ENCODE peak calls at places on chromosomes 3 and 15, in seven cellular contexts. P is upper lobe of right lung; J is CD4-positive, alpha-beta memory T cell; M is neural progenitor cell; U is stomach; X is breast epithelium; Z is IMR-90. Q is an unnamed sample. For H3K9me3, the result is how much of the 10 kb centered on the place peaks cover.

GRCh38 chr15:73844356-73844755 is 29.0 kb upstream of the TBC1D21 start:
- DNase-seq in P (no peak), J (no peak), M (no peak), U (no peak), X (no peak), Z (peak), Q (no peak)

GRCh38 chr3:113746955-113747718 is at the start of gene ATP6V1A:
- DNase-seq in P (peak), J (peak), M (peak), U (peak), X (peak), Z (no peak), Q (peak)

GRCh38 chr3:59573911-59574310 is 524.1 kb upstream of the CFAP20DC start:
- DNase-seq in P (no peak), J (no peak), M (no peak), U (no peak), X (peak), Z (peak), Q (no peak)

GRCh38 chr3:183227586-183227985 is 25.5 kb upstream of the B3GNT5 start:
- DNase-seq in P (no peak), J (no peak), M (no peak), U (no peak), X (no peak), Z (no peak), Q (no peak)

GRCh38 chr3:195101927-195102608 is 168.9 kb downstream of the XXYLT1 start:
- DNase-seq in P (peak), J (no peak), M (no peak), U (no peak), X (no peak), Z (no peak), Q (no peak)

GRCh38 chr3:122306622-122306953 is 18.5 kb upstream of the CSTA start:
- DNase-seq in P (no peak), J (no peak), M (no peak), U (no peak), X (no peak), Z (no peak), Q (no peak)

GRCh38 chr3:6608843-6609242 is 252.1 kb upstream of the GRM7 start:
- DNase-seq in P (no peak), J (no peak), M (no peak), U (no peak), X (no peak), Z (no peak), Q (no peak)

GRCh38 chr3:30548605-30549004 is 57.8 kb upstream of the TGFBR2 start:
- DNase-seq in P (no peak), J (no peak), M (no peak), U (no peak), X (no peak), Z (no peak), Q (no peak)

GRCh38 chr15:40549894-40550293 is 14.9 kb downstream of the CCDC32 start:
- DNase-seq in P (no peak), J (no peak), M (no peak), U (peak), X (peak), Z (no peak), Q (no peak)

GRCh38 chr3:194995334-194995733 is 275.6 kb downstream of the XXYLT1 start:
- DNase-seq in P (peak), J (no peak), M (no peak), U (no peak), X (no peak), Z (no peak), Q (no peak)

GRCh38 chr15:80695099-80695910 is at the start of gene ABHD17C:
- DNase-seq in P (peak), J (peak), M (peak), U (peak), X (peak), Z (peak), Q (peak)

GRCh38 chr15:86398986-86399677 is 319.5 kb downstream of the AGBL1 start:
- DNase-seq in P (no peak), J (no peak), M (no peak), U (no peak), X (no peak), Z (no peak), Q (no peak)

GRCh38 chr15:23472678-23473077 is 25.6 kb upstream of the GOLGA6L2 start:
- DNase-seq in P (no peak), J (no peak), M (no peak), U (no peak), X (no peak), Z (no peak), Q (no peak)

GRCh38 chr15:77370580-77370979 is 49.3 kb downstream of the PEAK1 start:
- DNase-seq in P (no peak), J (no peak), M (no peak), U (no peak), X (no peak), Z (peak), Q (no peak)

GRCh38 chr15:37041836-37042235 is 58.5 kb downstream of the MEIS2 start:
- DNase-seq in P (no peak), J (no peak), M (no peak), U (no peak), X (no peak), Z (no peak), Q (no peak)

GRCh38 chr3:14461748-14462324 is 59.4 kb downstream of the SLC6A6 start:
- DNase-seq in P (peak), J (peak), M (peak), U (peak), X (no peak), Z (peak), Q (peak)

GRCh38 chr3:38039899-38040261 is 872 bp downstream of the DLEC1 start:
- DNase-seq in P (peak), J (peak), M (peak), U (peak), X (peak), Z (peak), Q (peak)

GRCh38 chr3:17151598-17152373 is 267.0 kb downstream of the PLCL2 start:
- DNase-seq in P (no peak), J (peak), M (no peak), U (peak), X (no peak), Z (no peak), Q (peak)

GRCh38 chr3:66753670-66754069 is 244.4 kb upstream of the KBTBD8 start:
- DNase-seq in P (no peak), J (no peak), M (no peak), U (no peak), X (no peak), Z (no peak), Q (no peak)

GRCh38 chr3:191329654-191330308 is 545 bp downstream of the UTS2B start:
- DNase-seq in P (peak), J (peak), M (peak), U (peak), X (peak), Z (peak), Q (no peak)

GRCh38 chr3:181823716-181824115 is 112.0 kb downstream of the SOX2 start:
- DNase-seq in P (no peak), J (no peak), M (no peak), U (peak), X (no peak), Z (no peak), Q (no peak)
- H3K9me3 ChIP-seq in P (under half), J (under half), M (under half), U (under half), X (under half), Z (under half), Q (under half)

GRCh38 chr3:5143459-5143858 is 21.4 kb downstream of the ARL8B start:
- DNase-seq in P (no peak), J (no peak), M (no peak), U (no peak), X (no peak), Z (no peak), Q (no peak)

GRCh38 chr3:5144316-5144994 is 22.4 kb downstream of the ARL8B start:
- DNase-seq in P (no peak), J (no peak), M (no peak), U (no peak), X (no peak), Z (no peak), Q (no peak)

GRCh38 chr3:5141760-5142159 is 19.7 kb downstream of the ARL8B start:
- DNase-seq in P (no peak), J (no peak), M (no peak), U (no peak), X (no peak), Z (no peak), Q (no peak)

GRCh38 chr3:5149306-5149880 is 27.3 kb downstream of the ARL8B start:
- DNase-seq in P (no peak), J (no peak), M (no peak), U (no peak), X (no peak), Z (no peak), Q (no peak)

GRCh38 chr3:5145120-5145519 is 23.0 kb downstream of the ARL8B start:
- DNase-seq in P (no peak), J (no peak), M (no peak), U (no peak), X (no peak), Z (no peak), Q (no peak)
- H3K9me3 ChIP-seq in P (under half), J (under half), M (under half), U (under half), X (under half), Z (under half), Q (under half)

GRCh38 chr3:156873906-156874305 is 47.8 kb downstream of the LEKR1 start:
- DNase-seq in P (no peak), J (no peak), M (no peak), U (no peak), X (no peak), Z (no peak), Q (no peak)
- H3K9me3 ChIP-seq in P (under half), J (under half), M (under half), U (under half), X (under half), Z (under half), Q (under half)

DNA sequence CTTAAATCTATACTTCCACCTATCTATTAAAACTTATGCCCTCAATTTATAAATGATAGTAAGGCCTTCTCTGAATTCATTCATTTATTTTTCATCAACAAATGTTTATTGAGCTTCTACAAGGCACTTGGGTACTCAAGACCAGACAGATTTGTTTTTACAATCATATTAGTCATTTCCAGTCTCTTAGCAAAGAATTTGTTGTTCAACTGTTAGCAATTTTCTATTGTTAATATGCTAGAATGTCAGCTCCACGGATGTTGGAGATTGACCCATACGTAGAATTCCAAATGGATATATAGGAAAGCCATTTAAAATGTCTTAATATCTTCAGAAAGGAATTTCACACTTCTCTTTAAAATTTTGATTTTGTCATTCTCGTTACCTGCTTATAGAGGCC is 36.7 kb downstream of the ZBTB38 start:
- DNase-seq in P (no peak), J (no peak), M (no peak), U (no peak), X (no peak), Z (peak), Q (no peak)
- H3K9me3 ChIP-seq in P (under half), J (under half), M (under half), U (under half), X (under half), Z (under half), Q (under half)

GRCh38 chr3:34808287-34808686 is 831.0 kb upstream of the ARPP21 start:
- DNase-seq in P (no peak), J (no peak), M (no peak), U (no peak), X (no peak), Z (no peak), Q (no peak)

GRCh38 chr3:34807611-34808010 is 831.7 kb upstream of the ARPP21 start:
- DNase-seq in P (no peak), J (no peak), M (peak), U (no peak), X (no peak), Z (no peak), Q (no peak)
- H3K9me3 ChIP-seq in P (under half), J (under half), M (under half), U (under half), X (under half), Z (under half), Q (under half)

Q was measured in T-helper 17 cell.